ENCODE peak calls at places on chromosomes 1 and 21, in eight cellular contexts. D, O, W, Q, P, N, Z and R are unnamed samples.

GRCh38 chr21:31750843-31751242 is 18.9 kb upstream of the SCAF4 start:
- DNase-seq in D (no peak), O (no peak), W (no peak), Q (peak), P (no peak), N (no peak), Z (no peak), R (no peak)

GRCh38 chr21:31198575-31198974 is 145.5 kb downstream of the TIAM1 start:
- DNase-seq in D (no peak), O (no peak), W (peak), Q (peak), P (peak), N (peak), Z (no peak), R (no peak)

GRCh38 chr1:155293086-155293749 is 8.0 kb downstream of the PKLR start:
- DNase-seq in D (no peak), O (no peak), W (no peak), Q (no peak), P (no peak), N (no peak), Z (no peak), R (no peak)

GRCh38 chr1:89706700-89707012 is 73.7 kb downstream of the LRRC8C start:
- DNase-seq in D (no peak), O (no peak), W (no peak), Q (no peak), P (no peak), N (no peak), Z (no peak), R (no peak)

GRCh38 chr1:108686609-108687313 is 5.3 kb upstream of the PRPF38B start:
- DNase-seq in D (no peak), O (no peak), W (no peak), Q (no peak), P (peak), N (no peak), Z (no peak), R (no peak)

GRCh38 chr1:102742426-102742825 is 365.9 kb downstream of the COL11A1 start:
- DNase-seq in D (no peak), O (no peak), W (no peak), Q (no peak), P (peak), N (no peak), Z (no peak), R (no peak)

GRCh38 chr21:14830307-14830706 is 234.5 kb downstream of the NRIP1 start:
- DNase-seq in D (no peak), O (no peak), W (no peak), Q (no peak), P (no peak), N (no peak), Z (no peak), R (no peak)

GRCh38 chr1:3551711-3552110 is 59.6 kb downstream of the MEGF6 start:
- DNase-seq in D (no peak), O (no peak), W (no peak), Q (no peak), P (no peak), N (no peak), Z (no peak), R (no peak)

GRCh38 chr21:34020934-34021553 is 52.3 kb upstream of the MRPS6 start:
- DNase-seq in D (no peak), O (no peak), W (no peak), Q (no peak), P (no peak), N (no peak), Z (no peak), R (no peak)

GRCh38 chr1:56378376-56379070 is 200.8 kb downstream of the PLPP3 start:
- DNase-seq in D (peak), O (no peak), W (no peak), Q (peak), P (peak), N (no peak), Z (no peak), R (no peak)

GRCh38 chr1:17079140-17079868 is 25.5 kb upstream of the SDHB start:
- DNase-seq in D (no peak), O (no peak), W (peak), Q (no peak), P (no peak), N (no peak), Z (no peak), R (no peak)

GRCh38 chr21:41975391-41976272 is 21.8 kb upstream of the C2CD2 start:
- DNase-seq in D (no peak), O (no peak), W (no peak), Q (no peak), P (no peak), N (no peak), Z (no peak), R (no peak)

GRCh38 chr1:215290018-215290417 is 207.5 kb downstream of the KCNK2 start:
- DNase-seq in D (no peak), O (no peak), W (no peak), Q (no peak), P (no peak), N (no peak), Z (no peak), R (no peak)

GRCh38 chr1:47931395-47931794 is 65.8 kb downstream of the TRABD2B start:
- DNase-seq in D (no peak), O (no peak), W (peak), Q (peak), P (no peak), N (peak), Z (peak), R (no peak)

GRCh38 chr1:44672956-44673674 is 1.2 kb downstream of the TMEM53 start:
- DNase-seq in D (no peak), O (no peak), W (no peak), Q (no peak), P (no peak), N (no peak), Z (no peak), R (no peak)

GRCh38 chr1:8560611-8561544 is 243.0 kb downstream of the SLC45A1 start:
- DNase-seq in D (no peak), O (no peak), W (peak), Q (peak), P (peak), N (peak), Z (no peak), R (no peak)

GRCh38 chr1:23751050-23751814 is 8.0 kb downstream of the ELOA start:
- DNase-seq in D (peak), O (no peak), W (peak), Q (peak), P (peak), N (peak), Z (peak), R (no peak)

GRCh38 chr1:212035835-212036605 is 472 bp downstream of the DTL start:
- DNase-seq in D (no peak), O (no peak), W (no peak), Q (peak), P (no peak), N (no peak), Z (no peak), R (no peak)

GRCh38 chr1:37277366-37277765 is 197.0 kb upstream of the ZC3H12A start:
- DNase-seq in D (no peak), O (no peak), W (no peak), Q (no peak), P (no peak), N (no peak), Z (no peak), R (no peak)

GRCh38 chr1:10519016-10519417 is 44.3 kb downstream of the PEX14 start:
- DNase-seq in D (no peak), O (no peak), W (no peak), Q (no peak), P (no peak), N (no peak), Z (peak), R (no peak)

GRCh38 chr1:183812111-183812510 is 7.2 kb downstream of the RGL1 start:
- DNase-seq in D (no peak), O (no peak), W (no peak), Q (no peak), P (no peak), N (no peak), Z (no peak), R (no peak)
- TF ChIP-seq CTCF in D (no peak), O (no peak), W (no peak), Q (no peak), P (no peak), N (no peak), Z (no peak), R (no peak)

GRCh38 chr1:150235436-150235851 is 468 bp downstream of the ANP32E start:
- DNase-seq in D (no peak), O (no peak), W (peak), Q (peak), P (no peak), N (no peak), Z (no peak), R (no peak)

GRCh38 chr1:150233359-150234308 is 2.3 kb downstream of the ANP32E start:
- DNase-seq in D (no peak), O (no peak), W (peak), Q (peak), P (peak), N (peak), Z (peak), R (no peak)

GRCh38 chr1:150234309-150234646 is 1.6 kb downstream of the ANP32E start:
- DNase-seq in D (no peak), O (no peak), W (no peak), Q (no peak), P (no peak), N (no peak), Z (no peak), R (no peak)

GRCh38 chr1:150235852-150236613 is at the start of gene ANP32E:
- DNase-seq in D (peak), O (peak), W (peak), Q (peak), P (peak), N (peak), Z (peak), R (peak)

DNA sequence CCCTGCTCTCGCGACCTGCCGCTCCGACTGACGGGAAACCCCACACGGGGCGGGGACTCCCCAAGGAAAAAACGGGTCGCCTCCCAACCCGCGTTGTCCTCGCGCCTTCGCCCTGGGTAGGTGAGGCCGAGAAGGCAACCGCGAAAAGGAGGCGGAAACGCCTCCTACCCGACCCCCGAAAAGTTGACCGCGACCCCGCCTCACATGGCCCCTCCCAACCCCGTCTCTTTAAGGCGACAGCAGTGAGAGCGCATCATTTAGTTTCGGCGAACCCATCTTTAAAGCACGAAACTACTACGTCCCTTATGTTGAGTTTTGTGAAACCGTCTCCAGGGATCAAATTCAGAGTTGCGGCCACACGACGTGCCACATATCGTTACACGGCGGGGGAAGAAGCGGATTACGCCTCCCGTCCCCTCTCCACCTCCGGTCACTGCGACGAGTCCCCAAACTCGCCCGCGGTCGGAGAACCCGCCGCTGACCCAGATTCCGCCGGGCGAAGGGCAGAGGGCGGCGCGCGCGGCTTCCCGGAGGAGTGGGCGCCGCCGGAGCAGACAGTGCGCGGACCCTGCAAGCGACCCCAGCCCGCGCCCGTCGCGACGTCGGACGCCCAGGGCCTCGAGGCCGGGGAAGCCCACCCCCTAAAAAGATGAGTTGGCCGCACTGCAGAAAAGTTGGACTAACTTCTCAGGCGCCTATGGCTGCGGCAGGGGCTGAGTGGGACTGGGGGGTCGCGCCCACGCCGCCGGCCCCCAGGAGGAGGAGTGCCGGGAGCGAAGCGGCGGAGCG is 1.1 kb downstream of the ANP32E start:
- DNase-seq in D (peak), O (peak), W (peak), Q (peak), P (peak), N (peak), Z (peak), R (peak)
- TF ChIP-seq CTCF in D (no peak), O (no peak), W (no peak), Q (no peak), P (no peak), N (no peak), Z (no peak), R (peak)

DNA sequence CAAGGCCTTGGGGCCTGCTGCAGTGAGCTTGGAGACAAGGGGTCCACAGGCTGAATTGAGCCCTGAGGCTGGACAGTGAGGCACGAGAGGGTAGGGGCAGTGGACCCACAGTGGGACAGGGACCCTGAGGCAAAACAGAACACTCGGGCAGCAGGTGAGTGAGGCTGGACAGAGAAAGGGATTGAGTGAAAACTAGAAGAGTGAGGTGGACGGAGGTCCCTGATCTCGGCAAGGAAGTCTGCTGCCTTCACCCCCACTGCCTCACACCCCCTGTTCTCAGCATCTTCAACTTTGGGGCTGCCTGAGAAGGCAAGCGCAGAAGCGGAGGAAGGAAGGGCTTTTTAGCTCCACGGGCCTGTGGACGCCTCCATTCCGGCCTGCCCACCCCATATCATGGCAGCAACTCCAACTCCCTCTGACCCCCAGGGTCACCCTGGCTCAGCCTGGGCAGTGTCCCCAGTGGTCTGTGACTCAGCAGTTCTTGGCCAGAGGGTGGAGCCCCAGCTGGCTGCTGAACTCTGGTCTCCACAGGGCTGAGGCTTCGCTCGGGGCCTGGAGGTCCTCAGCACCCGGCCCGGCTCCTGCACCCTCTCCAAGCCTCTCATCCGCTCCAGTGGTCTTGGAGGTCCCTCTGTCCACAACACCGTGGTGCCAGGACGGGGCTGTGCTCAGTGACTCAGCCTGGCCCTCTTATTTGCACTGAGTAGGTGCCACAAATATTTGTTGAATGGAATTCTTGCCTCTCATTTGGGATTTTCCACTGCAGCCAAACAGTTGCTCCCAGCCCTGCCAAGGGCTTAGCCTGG is 60.0 kb upstream of the EPS8L3 start:
- DNase-seq in D (no peak), O (peak), W (no peak), Q (no peak), P (peak), N (peak), Z (peak), R (peak)
- TF ChIP-seq CTCF in D (no peak), O (no peak), W (no peak), Q (no peak), P (no peak), N (no peak), Z (no peak), R (no peak)

DNA sequence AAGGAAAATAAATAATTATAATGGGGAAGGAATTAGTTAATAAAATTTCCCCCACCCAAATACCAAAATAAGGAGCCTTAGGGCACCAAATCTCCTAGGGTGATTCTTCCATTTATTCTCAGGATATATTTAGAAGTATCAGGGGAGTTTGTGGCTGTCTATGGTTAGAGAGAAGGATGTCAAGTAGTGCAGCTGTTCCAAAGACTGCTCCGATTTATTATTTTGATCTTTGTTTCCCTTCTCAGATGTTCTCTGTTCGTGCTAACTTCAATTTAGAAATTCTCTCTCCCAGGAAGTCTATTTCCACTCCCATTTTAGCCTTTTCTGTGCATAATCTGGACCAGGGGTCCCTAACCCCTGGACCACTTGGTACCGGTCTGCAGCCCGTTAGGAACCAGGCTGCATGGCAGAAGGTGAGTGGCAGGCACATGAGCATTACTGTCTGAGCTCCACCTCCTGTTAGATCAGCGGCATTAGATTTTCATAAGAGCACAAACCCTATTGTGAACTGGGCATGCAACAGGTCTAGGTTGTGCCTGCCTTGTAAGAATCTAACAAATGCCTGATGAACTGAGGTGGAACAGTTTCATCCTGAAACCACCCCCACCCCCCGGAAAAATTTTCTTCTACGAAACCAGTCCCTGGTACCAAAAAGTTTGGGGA is 9.3 kb upstream of the MAST2 start:
- DNase-seq in D (no peak), O (no peak), W (no peak), Q (no peak), P (no peak), N (no peak), Z (no peak), R (no peak)
- TF ChIP-seq CTCF in D (no peak), O (no peak), W (no peak), Q (no peak), P (no peak), N (no peak), Z (no peak), R (no peak)

GRCh38 chr1:227947678-227948492 is at the start of gene WNT9A:
- DNase-seq in D (peak), O (peak), W (peak), Q (peak), P (peak), N (peak), Z (no peak), R (peak)

GRCh38 chr1:227944931-227945890 is 2.5 kb downstream of the WNT9A start:
- DNase-seq in D (no peak), O (no peak), W (no peak), Q (no peak), P (no peak), N (no peak), Z (no peak), R (no peak)

GRCh38 chr1:227945891-227946623 is 1.7 kb downstream of the WNT9A start:
- DNase-seq in D (peak), O (peak), W (no peak), Q (peak), P (peak), N (peak), Z (peak), R (peak)

GRCh38 chr1:227947425-227947677 is 381 bp downstream of the WNT9A start:
- DNase-seq in D (no peak), O (no peak), W (no peak), Q (no peak), P (no peak), N (no peak), Z (no peak), R (no peak)

GRCh38 chr1:227946624-227947424 is 908 bp downstream of the WNT9A start:
- DNase-seq in D (peak), O (peak), W (peak), Q (peak), P (peak), N (peak), Z (peak), R (peak)
- TF ChIP-seq CTCF in D (peak), O (peak), W (peak), Q (peak), P (peak), N (peak), Z (peak), R (peak)

DNA sequence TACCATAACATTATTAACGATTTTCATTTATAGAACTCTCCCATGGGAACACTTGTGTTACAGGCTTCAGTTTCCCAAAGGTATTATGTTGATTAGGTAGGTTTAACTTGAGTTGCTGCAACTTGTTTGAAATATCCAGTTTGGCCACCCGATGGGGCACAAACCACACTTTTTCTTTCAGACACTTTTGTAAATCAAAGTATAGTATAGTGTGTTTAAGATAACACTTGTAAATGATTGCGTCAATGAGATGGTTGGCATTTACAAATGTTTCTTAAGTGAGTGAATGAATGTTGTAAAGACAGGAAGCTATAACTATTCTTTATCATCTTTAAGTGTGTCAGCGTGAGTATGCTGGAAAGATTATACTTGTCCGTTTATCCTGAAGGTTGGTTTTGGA is 4.3 kb downstream of the XPR1 start:
- DNase-seq in D (no peak), O (no peak), W (peak), Q (peak), P (peak), N (peak), Z (no peak), R (no peak)
- TF ChIP-seq CTCF in D (no peak), O (no peak), W (peak), Q (peak), P (no peak), N (no peak), Z (no peak), R (no peak)

DNA sequence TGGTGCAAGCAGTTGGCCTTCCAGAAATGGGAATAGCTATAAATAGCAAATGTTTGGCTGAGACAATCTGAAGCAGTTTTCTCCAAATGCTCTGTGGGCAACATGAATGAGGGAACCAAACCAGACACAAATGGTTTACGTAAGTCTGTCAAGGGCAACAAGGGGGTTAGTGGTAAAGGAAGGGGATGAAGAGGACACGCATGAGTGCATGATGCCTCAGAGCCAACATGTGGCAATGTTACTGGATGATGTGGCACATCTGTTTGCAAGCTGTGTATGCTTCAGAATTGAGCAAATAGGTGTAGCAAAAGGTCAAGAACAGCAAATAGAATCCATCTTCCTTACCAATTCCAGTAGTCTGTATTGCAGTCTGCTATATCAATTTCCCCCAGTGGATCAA is 76.3 kb upstream of the LMO4 start:
- DNase-seq in D (no peak), O (no peak), W (no peak), Q (peak), P (peak), N (no peak), Z (no peak), R (no peak)
- TF ChIP-seq CTCF in D (no peak), O (no peak), W (no peak), Q (no peak), P (no peak), N (no peak), Z (no peak), R (no peak)

DNA sequence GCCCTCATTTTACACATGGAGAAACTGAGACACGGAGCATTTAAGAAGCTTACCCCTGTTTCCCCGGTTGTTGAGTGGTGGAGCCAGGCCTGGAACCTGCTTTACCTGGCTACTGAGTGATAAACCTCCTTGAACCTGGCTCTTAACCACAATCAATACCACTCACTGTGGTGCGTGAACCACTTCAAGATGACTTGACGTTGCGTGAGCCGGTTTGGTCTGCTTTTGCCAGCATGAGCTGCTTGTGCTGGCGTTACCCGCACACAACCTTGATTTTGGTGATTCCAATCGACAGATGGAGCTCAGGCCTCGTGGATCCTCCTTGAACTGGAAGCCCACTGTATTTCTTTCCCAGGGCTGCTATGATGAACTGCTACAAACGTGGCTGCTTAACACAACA is 6.1 kb upstream of the TINAGL1 start:
- DNase-seq in D (no peak), O (no peak), W (no peak), Q (no peak), P (no peak), N (no peak), Z (no peak), R (no peak)
- TF ChIP-seq CTCF in D (no peak), O (no peak), W (no peak), Q (no peak), P (no peak), N (no peak), Z (no peak), R (no peak)